ENCODE peak calls at places on chromosome X, in four cellular contexts. One of them, this sample, is unnamed.

GRCh38 chrX:111365770-111366325 is 46.1 kb downstream of the DCX start:
- DNase-seq in T-helper 2 cell: no peak
- DNase-seq in LoVo: no peak
- DNase-seq in activated T-helper 9 cell treated with anti-CD3 and anti-CD28 coated beads, Interleukin-2, amount 50 U/mL, for 16 hours: no peak
- DNase-seq in this sample: no peak

GRCh38 chrX:10507181-10507580 is 113.2 kb downstream of the MID1 start:
- DNase-seq in T-helper 2 cell: no peak
- DNase-seq in LoVo: peak; percentile 10
- DNase-seq in activated T-helper 9 cell treated with anti-CD3 and anti-CD28 coated beads, Interleukin-2, amount 50 U/mL, for 16 hours: no peak
- DNase-seq in this sample: peak; percentile 63

GRCh38 chrX:43643201-43643600 is 12.9 kb upstream of the MAOA start:
- DNase-seq in LoVo: no peak
- DNase-seq in activated T-helper 9 cell treated with anti-CD3 and anti-CD28 coated beads, Interleukin-2, amount 50 U/mL, for 16 hours: no peak
- DNase-seq in T-helper 2 cell: no peak
- DNase-seq in this sample: peak; percentile 9

GRCh38 chrX:39819921-39820849 is 277.6 kb downstream of the BCOR start:
- DNase-seq in T-helper 2 cell: no peak
- DNase-seq in activated T-helper 9 cell treated with anti-CD3 and anti-CD28 coated beads, Interleukin-2, amount 50 U/mL, for 16 hours: no peak
- DNase-seq in LoVo: no peak
- DNase-seq in this sample: no peak

GRCh38 chrX:150605603-150606002 is 37.2 kb downstream of the MTM1 start:
- DNase-seq in T-helper 2 cell: no peak
- DNase-seq in activated T-helper 9 cell treated with anti-CD3 and anti-CD28 coated beads, Interleukin-2, amount 50 U/mL, for 16 hours: no peak
- DNase-seq in LoVo: no peak
- DNase-seq in this sample: no peak

GRCh38 chrX:30065226-30065625 is 150.1 kb upstream of the MAGEB2 start:
- DNase-seq in activated T-helper 9 cell treated with anti-CD3 and anti-CD28 coated beads, Interleukin-2, amount 50 U/mL, for 16 hours: no peak
- DNase-seq in LoVo: peak; percentile 1
- DNase-seq in T-helper 2 cell: no peak
- DNase-seq in this sample: peak; percentile 1

GRCh38 chrX:77595848-77596247 is 148.7 kb downstream of the FGF16 start:
- DNase-seq in T-helper 2 cell: no peak
- DNase-seq in activated T-helper 9 cell treated with anti-CD3 and anti-CD28 coated beads, Interleukin-2, amount 50 U/mL, for 16 hours: no peak
- DNase-seq in LoVo: no peak
- DNase-seq in this sample: no peak

GRCh38 chrX:149871940-149872339 is 9.0 kb upstream of the MAGEA8 start:
- DNase-seq in LoVo: no peak
- DNase-seq in activated T-helper 9 cell treated with anti-CD3 and anti-CD28 coated beads, Interleukin-2, amount 50 U/mL, for 16 hours: peak; percentile 63
- DNase-seq in T-helper 2 cell: peak; percentile 33
- DNase-seq in this sample: no peak

GRCh38 chrX:139448996-139449395 is 81.5 kb upstream of the F9 start:
- DNase-seq in activated T-helper 9 cell treated with anti-CD3 and anti-CD28 coated beads, Interleukin-2, amount 50 U/mL, for 16 hours: no peak
- DNase-seq in LoVo: no peak
- DNase-seq in T-helper 2 cell: no peak
- DNase-seq in this sample: peak; percentile 58

GRCh38 chrX:43679778-43680177 is 23.7 kb downstream of the MAOA start:
- DNase-seq in LoVo: no peak
- DNase-seq in T-helper 2 cell: no peak
- DNase-seq in activated T-helper 9 cell treated with anti-CD3 and anti-CD28 coated beads, Interleukin-2, amount 50 U/mL, for 16 hours: no peak
- DNase-seq in this sample: peak; percentile 62

GRCh38 chrX:80174925-80175574 is 160.5 kb downstream of the TBX22 start:
- DNase-seq in activated T-helper 9 cell treated with anti-CD3 and anti-CD28 coated beads, Interleukin-2, amount 50 U/mL, for 16 hours: no peak
- DNase-seq in T-helper 2 cell: no peak
- DNase-seq in LoVo: no peak
- DNase-seq in this sample: no peak

GRCh38 chrX:110156167-110156754 is 153.3 kb downstream of the TMEM164 start:
- DNase-seq in activated T-helper 9 cell treated with anti-CD3 and anti-CD28 coated beads, Interleukin-2, amount 50 U/mL, for 16 hours: no peak
- DNase-seq in T-helper 2 cell: no peak
- DNase-seq in LoVo: peak; percentile 2
- DNase-seq in this sample: no peak

GRCh38 chrX:132737743-132738142 is 220.7 kb downstream of the HS6ST2 start:
- DNase-seq in activated T-helper 9 cell treated with anti-CD3 and anti-CD28 coated beads, Interleukin-2, amount 50 U/mL, for 16 hours: peak; percentile 12
- DNase-seq in LoVo: no peak
- DNase-seq in T-helper 2 cell: no peak
- DNase-seq in this sample: no peak

GRCh38 chrX:74249963-74250362 is 54.0 kb upstream of the ZCCHC13 start:
- DNase-seq in activated T-helper 9 cell treated with anti-CD3 and anti-CD28 coated beads, Interleukin-2, amount 50 U/mL, for 16 hours: no peak
- DNase-seq in LoVo: peak; percentile 33
- DNase-seq in T-helper 2 cell: no peak
- DNase-seq in this sample: no peak

GRCh38 chrX:18769364-18769763 is 61.9 kb downstream of the PPEF1 start:
- DNase-seq in activated T-helper 9 cell treated with anti-CD3 and anti-CD28 coated beads, Interleukin-2, amount 50 U/mL, for 16 hours: no peak
- DNase-seq in T-helper 2 cell: no peak
- DNase-seq in LoVo: no peak
- DNase-seq in this sample: no peak

GRCh38 chrX:127128282-127128681 is 308.8 kb downstream of the PRR32 start:
- DNase-seq in activated T-helper 9 cell treated with anti-CD3 and anti-CD28 coated beads, Interleukin-2, amount 50 U/mL, for 16 hours: no peak
- DNase-seq in LoVo: no peak
- DNase-seq in T-helper 2 cell: no peak
- DNase-seq in this sample: no peak